ENCODE peak calls at places on chromosomes 6 and 20, in ten cellular contexts. One of them, this sample, is unnamed.

GRCh38 chr20:63234693-63235398 is 859 bp upstream of the BIRC7 start:
- DNase-seq in EL: no peak
- DNase-seq in KBM-7: peak
- DNase-seq in upper lobe of left lung: peak
- DNase-seq in A549: peak
- DNase-seq in GOT3: no peak
- DNase-seq in HFFc6: no peak
- DNase-seq in OCI-LY7: peak
- DNase-seq in CD8-positive, alpha-beta memory T cell: no peak
- DNase-seq in stimulated activated CD4-positive, alpha-beta T cell treated with anti-CD3 and anti-CD28 coated beads, Interleukin-15, amount 100 ng/mL, for 1 hour: no peak
- DNase-seq in this sample: no peak

GRCh38 chr6:158304254-158304653 is 8.0 kb upstream of the TULP4 start:
- DNase-seq in upper lobe of left lung: no peak
- DNase-seq in HFFc6: no peak
- DNase-seq in KBM-7: no peak
- DNase-seq in A549: no peak
- DNase-seq in GOT3: no peak
- DNase-seq in CD8-positive, alpha-beta memory T cell: no peak
- DNase-seq in stimulated activated CD4-positive, alpha-beta T cell treated with anti-CD3 and anti-CD28 coated beads, Interleukin-15, amount 100 ng/mL, for 1 hour: no peak
- DNase-seq in EL: no peak
- DNase-seq in OCI-LY7: no peak
- DNase-seq in this sample: no peak

GRCh38 chr20:6501061-6501460 is 266.4 kb upstream of the BMP2 start:
- DNase-seq in GOT3: no peak
- DNase-seq in HFFc6: no peak
- DNase-seq in A549: peak
- DNase-seq in OCI-LY7: no peak
- DNase-seq in KBM-7: no peak
- DNase-seq in EL: peak
- DNase-seq in upper lobe of left lung: no peak
- DNase-seq in CD8-positive, alpha-beta memory T cell: no peak
- DNase-seq in stimulated activated CD4-positive, alpha-beta T cell treated with anti-CD3 and anti-CD28 coated beads, Interleukin-15, amount 100 ng/mL, for 1 hour: no peak
- DNase-seq in this sample: no peak

GRCh38 chr20:17226410-17227198 is at the start of gene PCSK2:
- DNase-seq in EL: peak
- DNase-seq in GOT3: peak
- DNase-seq in KBM-7: no peak
- DNase-seq in stimulated activated CD4-positive, alpha-beta T cell treated with anti-CD3 and anti-CD28 coated beads, Interleukin-15, amount 100 ng/mL, for 1 hour: no peak
- DNase-seq in CD8-positive, alpha-beta memory T cell: no peak
- DNase-seq in OCI-LY7: no peak
- DNase-seq in A549: peak
- DNase-seq in upper lobe of left lung: peak
- DNase-seq in HFFc6: no peak
- DNase-seq in this sample: peak

GRCh38 chr6:122374307-122374706 is 25.1 kb upstream of the HSF2 start:
- DNase-seq in CD8-positive, alpha-beta memory T cell: no peak
- DNase-seq in upper lobe of left lung: no peak
- DNase-seq in KBM-7: no peak
- DNase-seq in OCI-LY7: no peak
- DNase-seq in A549: no peak
- DNase-seq in stimulated activated CD4-positive, alpha-beta T cell treated with anti-CD3 and anti-CD28 coated beads, Interleukin-15, amount 100 ng/mL, for 1 hour: no peak
- DNase-seq in HFFc6: no peak
- DNase-seq in GOT3: no peak
- DNase-seq in EL: no peak
- DNase-seq in this sample: no peak

GRCh38 chr20:41205313-41205712 is 68.0 kb downstream of the PLCG1 start:
- DNase-seq in OCI-LY7: no peak
- DNase-seq in KBM-7: no peak
- DNase-seq in HFFc6: no peak
- DNase-seq in stimulated activated CD4-positive, alpha-beta T cell treated with anti-CD3 and anti-CD28 coated beads, Interleukin-15, amount 100 ng/mL, for 1 hour: no peak
- DNase-seq in A549: no peak
- DNase-seq in GOT3: no peak
- DNase-seq in CD8-positive, alpha-beta memory T cell: no peak
- DNase-seq in EL: no peak
- DNase-seq in upper lobe of left lung: no peak
- DNase-seq in this sample: no peak

GRCh38 chr6:119276211-119276610 is 73.3 kb downstream of the MAN1A1 start:
- DNase-seq in GOT3: no peak
- DNase-seq in KBM-7: no peak
- DNase-seq in EL: no peak
- DNase-seq in stimulated activated CD4-positive, alpha-beta T cell treated with anti-CD3 and anti-CD28 coated beads, Interleukin-15, amount 100 ng/mL, for 1 hour: no peak
- DNase-seq in A549: no peak
- DNase-seq in HFFc6: no peak
- DNase-seq in upper lobe of left lung: no peak
- DNase-seq in CD8-positive, alpha-beta memory T cell: no peak
- DNase-seq in OCI-LY7: no peak
- DNase-seq in this sample: no peak

GRCh38 chr20:33667245-33668086 is 723 bp downstream of the ACTL10 start:
- DNase-seq in A549: no peak
- DNase-seq in upper lobe of left lung: peak
- DNase-seq in OCI-LY7: peak
- DNase-seq in GOT3: peak
- DNase-seq in EL: peak
- DNase-seq in KBM-7: no peak
- DNase-seq in CD8-positive, alpha-beta memory T cell: peak
- DNase-seq in HFFc6: peak
- DNase-seq in stimulated activated CD4-positive, alpha-beta T cell treated with anti-CD3 and anti-CD28 coated beads, Interleukin-15, amount 100 ng/mL, for 1 hour: peak
- DNase-seq in this sample: peak

GRCh38 chr6:39992861-39993622 is 58.8 kb upstream of the MOCS1 start:
- DNase-seq in GOT3: no peak
- DNase-seq in OCI-LY7: peak
- DNase-seq in A549: no peak
- DNase-seq in KBM-7: no peak
- DNase-seq in upper lobe of left lung: no peak
- DNase-seq in stimulated activated CD4-positive, alpha-beta T cell treated with anti-CD3 and anti-CD28 coated beads, Interleukin-15, amount 100 ng/mL, for 1 hour: no peak
- DNase-seq in EL: no peak
- DNase-seq in CD8-positive, alpha-beta memory T cell: no peak
- DNase-seq in HFFc6: no peak
- DNase-seq in this sample: no peak

GRCh38 chr6:156395276-156395675 is 381.9 kb upstream of the ARID1B start:
- DNase-seq in GOT3: no peak
- DNase-seq in A549: no peak
- DNase-seq in CD8-positive, alpha-beta memory T cell: peak
- DNase-seq in KBM-7: no peak
- DNase-seq in EL: no peak
- DNase-seq in OCI-LY7: peak
- DNase-seq in stimulated activated CD4-positive, alpha-beta T cell treated with anti-CD3 and anti-CD28 coated beads, Interleukin-15, amount 100 ng/mL, for 1 hour: peak
- DNase-seq in upper lobe of left lung: no peak
- DNase-seq in HFFc6: no peak
- DNase-seq in this sample: no peak

GRCh38 chr20:50715694-50716093 is 15.7 kb upstream of the PARD6B start:
- DNase-seq in OCI-LY7: no peak
- DNase-seq in A549: no peak
- DNase-seq in GOT3: no peak
- DNase-seq in HFFc6: no peak
- DNase-seq in stimulated activated CD4-positive, alpha-beta T cell treated with anti-CD3 and anti-CD28 coated beads, Interleukin-15, amount 100 ng/mL, for 1 hour: no peak
- DNase-seq in EL: no peak
- DNase-seq in CD8-positive, alpha-beta memory T cell: no peak
- DNase-seq in KBM-7: no peak
- DNase-seq in upper lobe of left lung: no peak
- DNase-seq in this sample: no peak

GRCh38 chr6:26305097-26305841 is 59.7 kb upstream of the BTN3A2 start:
- DNase-seq in EL: peak
- DNase-seq in OCI-LY7: peak
- DNase-seq in stimulated activated CD4-positive, alpha-beta T cell treated with anti-CD3 and anti-CD28 coated beads, Interleukin-15, amount 100 ng/mL, for 1 hour: peak
- DNase-seq in upper lobe of left lung: no peak
- DNase-seq in HFFc6: peak
- DNase-seq in GOT3: no peak
- DNase-seq in A549: peak
- DNase-seq in CD8-positive, alpha-beta memory T cell: peak
- DNase-seq in KBM-7: peak
- DNase-seq in this sample: no peak

GRCh38 chr6:70707893-70708292 is 40.2 kb downstream of the SMAP1 start:
- DNase-seq in KBM-7: no peak
- DNase-seq in CD8-positive, alpha-beta memory T cell: no peak
- DNase-seq in stimulated activated CD4-positive, alpha-beta T cell treated with anti-CD3 and anti-CD28 coated beads, Interleukin-15, amount 100 ng/mL, for 1 hour: no peak
- DNase-seq in OCI-LY7: no peak
- DNase-seq in GOT3: no peak
- DNase-seq in EL: no peak
- DNase-seq in upper lobe of left lung: no peak
- DNase-seq in A549: no peak
- DNase-seq in HFFc6: no peak
- DNase-seq in this sample: no peak

GRCh38 chr20:47876348-47877056 is 91.2 kb upstream of the SULF2 start:
- DNase-seq in OCI-LY7: no peak
- DNase-seq in GOT3: no peak
- DNase-seq in A549: no peak
- DNase-seq in EL: no peak
- DNase-seq in CD8-positive, alpha-beta memory T cell: no peak
- DNase-seq in stimulated activated CD4-positive, alpha-beta T cell treated with anti-CD3 and anti-CD28 coated beads, Interleukin-15, amount 100 ng/mL, for 1 hour: no peak
- DNase-seq in HFFc6: no peak
- DNase-seq in KBM-7: no peak
- DNase-seq in upper lobe of left lung: no peak
- DNase-seq in this sample: no peak

GRCh38 chr6:22145823-22146379 is 150.9 kb downstream of the PRL start:
- DNase-seq in CD8-positive, alpha-beta memory T cell: no peak
- DNase-seq in GOT3: no peak
- DNase-seq in KBM-7: no peak
- DNase-seq in upper lobe of left lung: no peak
- DNase-seq in stimulated activated CD4-positive, alpha-beta T cell treated with anti-CD3 and anti-CD28 coated beads, Interleukin-15, amount 100 ng/mL, for 1 hour: no peak
- DNase-seq in EL: peak
- DNase-seq in OCI-LY7: no peak
- DNase-seq in HFFc6: peak
- DNase-seq in A549: peak
- DNase-seq in this sample: peak

GRCh38 chr6:28606424-28607391 is 81.0 kb downstream of the GPX5 start:
- DNase-seq in HFFc6: peak
- DNase-seq in A549: peak
- DNase-seq in EL: peak
- DNase-seq in stimulated activated CD4-positive, alpha-beta T cell treated with anti-CD3 and anti-CD28 coated beads, Interleukin-15, amount 100 ng/mL, for 1 hour: peak
- DNase-seq in OCI-LY7: peak
- DNase-seq in GOT3: no peak
- DNase-seq in KBM-7: peak
- DNase-seq in upper lobe of left lung: no peak
- DNase-seq in CD8-positive, alpha-beta memory T cell: no peak
- DNase-seq in this sample: peak

GRCh38 chr20:11001767-11002540 is 328.2 kb upstream of the JAG1 start:
- DNase-seq in stimulated activated CD4-positive, alpha-beta T cell treated with anti-CD3 and anti-CD28 coated beads, Interleukin-15, amount 100 ng/mL, for 1 hour: no peak
- DNase-seq in EL: peak
- DNase-seq in KBM-7: no peak
- DNase-seq in HFFc6: peak
- DNase-seq in OCI-LY7: no peak
- DNase-seq in A549: peak
- DNase-seq in GOT3: no peak
- DNase-seq in upper lobe of left lung: no peak
- DNase-seq in CD8-positive, alpha-beta memory T cell: no peak
- DNase-seq in this sample: no peak

GRCh38 chr20:1417273-1417672 is 24.4 kb upstream of the FKBP1A start:
- DNase-seq in EL: peak
- DNase-seq in upper lobe of left lung: no peak
- DNase-seq in A549: no peak
- DNase-seq in KBM-7: no peak
- DNase-seq in HFFc6: peak
- DNase-seq in GOT3: peak
- DNase-seq in CD8-positive, alpha-beta memory T cell: no peak
- DNase-seq in OCI-LY7: no peak
- DNase-seq in stimulated activated CD4-positive, alpha-beta T cell treated with anti-CD3 and anti-CD28 coated beads, Interleukin-15, amount 100 ng/mL, for 1 hour: no peak
- DNase-seq in this sample: no peak

GRCh38 chr20:34479627-34480026 is 36.6 kb upstream of the DYNLRB1 start:
- DNase-seq in CD8-positive, alpha-beta memory T cell: no peak
- DNase-seq in stimulated activated CD4-positive, alpha-beta T cell treated with anti-CD3 and anti-CD28 coated beads, Interleukin-15, amount 100 ng/mL, for 1 hour: no peak
- DNase-seq in KBM-7: no peak
- DNase-seq in OCI-LY7: no peak
- DNase-seq in A549: no peak
- DNase-seq in upper lobe of left lung: no peak
- DNase-seq in EL: no peak
- DNase-seq in HFFc6: no peak
- DNase-seq in GOT3: no peak
- DNase-seq in this sample: no peak

GRCh38 chr6:18031680-18032256 is 44.3 kb upstream of the KIF13A start:
- DNase-seq in upper lobe of left lung: no peak
- DNase-seq in stimulated activated CD4-positive, alpha-beta T cell treated with anti-CD3 and anti-CD28 coated beads, Interleukin-15, amount 100 ng/mL, for 1 hour: no peak
- DNase-seq in CD8-positive, alpha-beta memory T cell: no peak
- DNase-seq in HFFc6: no peak
- DNase-seq in OCI-LY7: no peak
- DNase-seq in KBM-7: no peak
- DNase-seq in GOT3: no peak
- DNase-seq in EL: no peak
- DNase-seq in A549: no peak
- DNase-seq in this sample: no peak

GRCh38 chr6:118725944-118726343 is 74.6 kb upstream of the CEP85L start:
- DNase-seq in CD8-positive, alpha-beta memory T cell: peak
- DNase-seq in stimulated activated CD4-positive, alpha-beta T cell treated with anti-CD3 and anti-CD28 coated beads, Interleukin-15, amount 100 ng/mL, for 1 hour: peak
- DNase-seq in HFFc6: no peak
- DNase-seq in KBM-7: peak
- DNase-seq in GOT3: no peak
- DNase-seq in upper lobe of left lung: no peak
- DNase-seq in OCI-LY7: no peak
- DNase-seq in EL: no peak
- DNase-seq in A549: no peak
- DNase-seq in this sample: no peak

GRCh38 chr6:17790486-17790885 is 83.8 kb upstream of the NUP153 start:
- DNase-seq in A549: no peak
- DNase-seq in OCI-LY7: no peak
- DNase-seq in KBM-7: no peak
- DNase-seq in stimulated activated CD4-positive, alpha-beta T cell treated with anti-CD3 and anti-CD28 coated beads, Interleukin-15, amount 100 ng/mL, for 1 hour: no peak
- DNase-seq in HFFc6: no peak
- DNase-seq in GOT3: no peak
- DNase-seq in upper lobe of left lung: no peak
- DNase-seq in CD8-positive, alpha-beta memory T cell: no peak
- DNase-seq in EL: no peak
- DNase-seq in this sample: no peak

This sample was measured in NT2/D1.